ENCODE peak calls at places on chromosomes 7 and 10, in four cellular contexts. One of them, this sample, is unnamed.

GRCh38 chr7:123771256-123771655 is 22.5 kb upstream of the WASL start:
- DNase-seq in mesothelial cell of epicardium: no peak
- DNase-seq in pancreas: no peak
- DNase-seq in AG04450: no peak
- DNase-seq in this sample: no peak

GRCh38 chr7:82360591-82361386 is 82.8 kb downstream of the CACNA2D1 start:
- DNase-seq in mesothelial cell of epicardium: no peak
- DNase-seq in pancreas: no peak
- DNase-seq in AG04450: no peak
- DNase-seq in this sample: no peak

GRCh38 chr7:28176174-28176573 is 4.4 kb downstream of the JAZF1 start:
- DNase-seq in mesothelial cell of epicardium: no peak
- DNase-seq in pancreas: no peak
- DNase-seq in AG04450: no peak
- DNase-seq in this sample: no peak

GRCh38 chr10:132319853-132320669 is 11.9 kb upstream of the LRRC27 start:
- DNase-seq in mesothelial cell of epicardium: no peak
- DNase-seq in pancreas: no peak
- DNase-seq in AG04450: peak; percentile 67
- DNase-seq in this sample: no peak

GRCh38 chr10:86651021-86651471 is 3.3 kb upstream of the OPN4 start:
- DNase-seq in mesothelial cell of epicardium: no peak
- DNase-seq in pancreas: no peak
- DNase-seq in AG04450: no peak
- DNase-seq in this sample: no peak

GRCh38 chr10:45061982-45062381 is 61.3 kb downstream of the ZNF22 start:
- DNase-seq in mesothelial cell of epicardium: no peak
- DNase-seq in pancreas: no peak
- DNase-seq in AG04450: no peak
- DNase-seq in this sample: no peak

GRCh38 chr10:101493249-101493648 is 94.8 kb downstream of the POLL start:
- DNase-seq in mesothelial cell of epicardium: no peak
- DNase-seq in pancreas: no peak
- DNase-seq in AG04450: no peak
- DNase-seq in this sample: no peak

GRCh38 chr7:152851326-152851725 is 91.8 kb downstream of the ACTR3B start:
- DNase-seq in mesothelial cell of epicardium: no peak
- DNase-seq in pancreas: no peak
- DNase-seq in AG04450: no peak
- DNase-seq in this sample: peak; percentile 84

GRCh38 chr10:86376852-86377796 is 10.5 kb upstream of the GRID1 start:
- DNase-seq in mesothelial cell of epicardium: no peak
- DNase-seq in pancreas: peak; percentile 48
- DNase-seq in AG04450: no peak
- DNase-seq in this sample: peak; percentile 96

GRCh38 chr7:84058311-84059076 is 136.1 kb downstream of the SEMA3A start:
- DNase-seq in mesothelial cell of epicardium: no peak
- DNase-seq in pancreas: no peak
- DNase-seq in AG04450: peak; percentile 20
- DNase-seq in this sample: no peak

GRCh38 chr7:149809215-149809614 is 29.0 kb upstream of the ZNF862 start:
- DNase-seq in mesothelial cell of epicardium: no peak
- DNase-seq in pancreas: peak; percentile 54
- DNase-seq in AG04450: no peak
- DNase-seq in this sample: no peak

GRCh38 chr7:149813254-149814035 is 24.7 kb upstream of the ZNF862 start:
- DNase-seq in mesothelial cell of epicardium: no peak
- DNase-seq in pancreas: no peak
- DNase-seq in AG04450: no peak
- DNase-seq in this sample: no peak

GRCh38 chr7:149808311-149808710 is 29.9 kb upstream of the ZNF862 start:
- DNase-seq in mesothelial cell of epicardium: no peak
- DNase-seq in pancreas: no peak
- DNase-seq in AG04450: no peak
- DNase-seq in this sample: no peak

GRCh38 chr7:149811831-149812490 is 26.2 kb upstream of the ZNF862 start:
- DNase-seq in mesothelial cell of epicardium: no peak
- DNase-seq in pancreas: no peak
- DNase-seq in AG04450: no peak
- DNase-seq in this sample: no peak

GRCh38 chr7:149811221-149811620 is 27.0 kb upstream of the ZNF862 start:
- DNase-seq in mesothelial cell of epicardium: no peak
- DNase-seq in pancreas: no peak
- DNase-seq in AG04450: no peak
- DNase-seq in this sample: no peak
- TF ChIP-seq CTCF in mesothelial cell of epicardium: peak; percentile 31
- TF ChIP-seq CTCF in pancreas: no peak
- TF ChIP-seq CTCF in AG04450: peak; percentile 31
- TF ChIP-seq CTCF in this sample: peak; percentile 36

GRCh38 chr10:117536862-117537435 is 5.6 kb upstream of the EMX2 start:
- DNase-seq in mesothelial cell of epicardium: no peak
- DNase-seq in pancreas: no peak
- DNase-seq in AG04450: no peak
- DNase-seq in this sample: no peak

GRCh38 chr10:117537904-117538524 is 4.5 kb upstream of the EMX2 start:
- DNase-seq in mesothelial cell of epicardium: no peak
- DNase-seq in pancreas: no peak
- DNase-seq in AG04450: no peak
- DNase-seq in this sample: no peak

GRCh38 chr10:117536359-117536861 is 6.1 kb upstream of the EMX2 start:
- DNase-seq in mesothelial cell of epicardium: no peak
- DNase-seq in pancreas: no peak
- DNase-seq in AG04450: no peak
- DNase-seq in this sample: no peak

GRCh38 chr10:117535752-117536358 is 6.7 kb upstream of the EMX2 start:
- DNase-seq in mesothelial cell of epicardium: no peak
- DNase-seq in pancreas: no peak
- DNase-seq in AG04450: no peak
- DNase-seq in this sample: no peak

DNA sequence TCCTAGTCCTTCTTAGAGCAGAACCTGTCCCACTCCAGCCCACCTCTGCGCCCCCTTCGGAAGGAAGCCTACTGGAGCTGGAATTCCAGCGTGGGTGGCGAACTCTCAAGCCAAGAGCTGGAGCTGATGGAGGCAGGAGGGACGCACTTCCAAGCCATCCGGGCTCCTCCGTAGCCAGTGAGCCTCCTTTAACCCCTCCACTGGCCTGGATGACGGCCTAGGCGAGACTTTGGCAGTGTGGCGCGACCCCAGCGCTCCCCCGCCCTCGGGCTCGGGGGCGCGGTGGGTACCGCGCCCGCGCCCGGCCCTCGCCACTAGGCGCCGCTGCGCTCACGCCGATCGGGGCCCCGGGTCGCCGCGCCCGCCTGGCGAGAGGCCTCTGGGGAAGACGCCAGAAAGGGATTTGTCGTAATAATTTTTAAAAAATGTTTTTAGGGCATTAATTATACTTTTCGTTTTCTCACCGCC is 5.1 kb upstream of the EMX2 start:
- DNase-seq in mesothelial cell of epicardium: no peak
- DNase-seq in pancreas: no peak
- DNase-seq in AG04450: no peak
- DNase-seq in this sample: peak; percentile 75
- TF ChIP-seq CTCF in mesothelial cell of epicardium: peak; percentile 71
- TF ChIP-seq CTCF in pancreas: peak; percentile 46
- TF ChIP-seq CTCF in AG04450: peak; percentile 35
- TF ChIP-seq CTCF in this sample: peak; percentile 93

GRCh38 chr10:3511483-3511882 is 273.5 kb downstream of the KLF6 start:
- DNase-seq in mesothelial cell of epicardium: no peak
- DNase-seq in pancreas: no peak
- DNase-seq in AG04450: no peak
- DNase-seq in this sample: no peak
- TF ChIP-seq CTCF in mesothelial cell of epicardium: no peak
- TF ChIP-seq CTCF in pancreas: no peak
- TF ChIP-seq CTCF in AG04450: no peak
- TF ChIP-seq CTCF in this sample: no peak

GRCh38 chr10:29119374-29119773 is 169.5 kb upstream of the LYZL1 start:
- DNase-seq in mesothelial cell of epicardium: no peak
- DNase-seq in pancreas: no peak
- DNase-seq in AG04450: no peak
- DNase-seq in this sample: no peak
- TF ChIP-seq CTCF in mesothelial cell of epicardium: peak; percentile 47
- TF ChIP-seq CTCF in pancreas: no peak
- TF ChIP-seq CTCF in AG04450: peak; percentile 50
- TF ChIP-seq CTCF in this sample: peak; percentile 40

This sample was measured in osteocyte.